ENCODE peak calls at places on chromosomes 6 and 20, in five cellular contexts. C is Panc1; U is naive thymus-derived CD4-positive, alpha-beta T cell; W is CD4-positive, alpha-beta memory T cell; Z is fibroblast of pulmonary artery. N is an unnamed sample.

GRCh38 chr6:168318579-168319278 is 848 bp downstream of the DACT2 start:
- DNase-seq in W (no peak), Z (no peak), U (no peak), C (no peak), N (no peak)

GRCh38 chr6:37889015-37889885 is 69.7 kb downstream of the ZFAND3 start:
- DNase-seq in U (no peak), W (no peak), C (no peak), Z (no peak), N (no peak)

GRCh38 chr6:157510329-157511188 is 129.6 kb downstream of the ZDHHC14 start:
- DNase-seq in U (no peak), C (no peak), Z (no peak), W (no peak), N (peak)

GRCh38 chr20:46316984-46317684 is 8.8 kb upstream of the CDH22 start:
- DNase-seq in U (no peak), W (no peak), Z (no peak), C (no peak), N (no peak)

GRCh38 chr6:87944541-87944954 is 103.1 kb upstream of the SPACA1 start:
- DNase-seq in W (no peak), U (no peak), Z (peak), C (peak), N (no peak)

GRCh38 chr20:58585753-58586540 is 65.1 kb upstream of the STX16 start:
- DNase-seq in W (no peak), U (no peak), C (no peak), Z (no peak), N (no peak)

GRCh38 chr6:85703359-85703758 is 60.7 kb upstream of the SYNCRIP start:
- DNase-seq in W (no peak), C (no peak), U (no peak), Z (no peak), N (no peak)

GRCh38 chr6:115271434-115271833 is 789.3 kb downstream of the FRK start:
- DNase-seq in U (no peak), C (no peak), Z (no peak), W (no peak), N (no peak)

GRCh38 chr20:17809714-17810631 is 110.2 kb downstream of the BANF2 start:
- DNase-seq in Z (peak), U (no peak), W (no peak), C (no peak), N (no peak)

GRCh38 chr6:127938701-127939100 is 37.8 kb upstream of the THEMIS start:
- DNase-seq in C (no peak), U (no peak), Z (peak), W (peak), N (no peak)

GRCh38 chr6:130008236-130008873 is 10.0 kb upstream of the L3MBTL3 start:
- DNase-seq in C (no peak), W (no peak), Z (peak), U (no peak), N (no peak)

GRCh38 chr6:26170181-26170580 is 83.0 kb downstream of the HFE start:
- DNase-seq in Z (no peak), U (no peak), C (no peak), W (no peak), N (no peak)

GRCh38 chr6:14192186-14192788 is 74.7 kb downstream of the CD83 start:
- DNase-seq in Z (no peak), W (no peak), U (no peak), C (no peak), N (no peak)

GRCh38 chr20:64037498-64038213 is 1.7 kb downstream of the C20orf204 start:
- DNase-seq in U (no peak), W (no peak), Z (no peak), C (no peak), N (no peak)

GRCh38 chr6:1781152-1781848 is 171.6 kb downstream of the FOXC1 start:
- DNase-seq in C (no peak), Z (no peak), W (no peak), U (no peak), N (no peak)

GRCh38 chr6:33384581-33385020 is 7.0 kb upstream of the KIFC1 start:
- DNase-seq in U (no peak), W (no peak), C (no peak), Z (peak), N (no peak)

GRCh38 chr20:63473555-63474449 is 1.3 kb upstream of the KCNQ2 start:
- DNase-seq in U (no peak), Z (no peak), C (no peak), W (no peak), N (peak)

GRCh38 chr6:128029841-128030240 is 129.0 kb upstream of the THEMIS start:
- DNase-seq in W (no peak), U (no peak), C (no peak), Z (no peak), N (no peak)

GRCh38 chr20:63706852-63707557 is 771 bp downstream of the ARFRP1 start:
- DNase-seq in U (peak), Z (peak), W (peak), C (no peak), N (peak)

GRCh38 chr20:38208523-38208922 is 43.5 kb upstream of the TGM2 start:
- DNase-seq in U (no peak), C (no peak), W (no peak), Z (no peak), N (no peak)

GRCh38 chr6:144500886-144501285 is 215.8 kb downstream of the UTRN start:
- DNase-seq in C (no peak), W (no peak), Z (peak), U (no peak), N (no peak)

GRCh38 chr6:144402750-144403149 is 117.6 kb downstream of the UTRN start:
- DNase-seq in W (no peak), U (no peak), Z (no peak), C (no peak), N (no peak)

GRCh38 chr20:26208296-26209091 is 511.8 kb upstream of the ZNF337 start:
- DNase-seq in W (peak), U (peak), Z (no peak), C (no peak), N (no peak)

GRCh38 chr6:129583864-129584263 is 126.1 kb downstream of the ARHGAP18 start:
- DNase-seq in C (no peak), W (no peak), U (no peak), Z (no peak), N (no peak)

GRCh38 chr20:53692465-53693067 is 98.9 kb upstream of the ZNF217 start:
- DNase-seq in C (no peak), Z (peak), U (no peak), W (no peak), N (no peak)

GRCh38 chr20:31593221-31594001 is 11.7 kb upstream of the ID1 start:
- DNase-seq in U (no peak), W (no peak), Z (peak), C (peak), N (no peak)

GRCh38 chr20:25364180-25364788 is 26.4 kb downstream of the ABHD12 start:
- DNase-seq in C (no peak), Z (peak), W (no peak), U (no peak), N (no peak)

GRCh38 chr20:37393863-37394542 is 48.1 kb downstream of the SRC start:
- DNase-seq in W (no peak), Z (no peak), U (no peak), C (no peak), N (no peak)

GRCh38 chr20:45355209-45355608 is 7.0 kb upstream of the SDC4 start:
- DNase-seq in W (no peak), Z (peak), U (no peak), C (no peak), N (no peak)

GRCh38 chr20:32980131-32980941 is 23.9 kb downstream of the SUN5 start:
- DNase-seq in Z (no peak), C (no peak), W (no peak), U (no peak), N (no peak)

GRCh38 chr6:27145731-27146455 is 101.6 kb upstream of the PRSS16 start:
- DNase-seq in Z (peak), U (peak), C (peak), W (peak), N (peak)

GRCh38 chr20:19138758-19139157 is 73.7 kb upstream of the SLC24A3 start:
- DNase-seq in W (no peak), Z (no peak), U (no peak), C (no peak), N (no peak)

GRCh38 chr6:168528457-168529095 is 87.6 kb downstream of the SMOC2 start:
- DNase-seq in Z (peak), U (no peak), C (no peak), W (no peak), N (no peak)

GRCh38 chr6:22668307-22668706 is 98.9 kb downstream of the HDGFL1 start:
- DNase-seq in C (no peak), Z (peak), W (no peak), U (no peak), N (no peak)

GRCh38 chr6:131013495-131013894 is 49.5 kb downstream of the EPB41L2 start:
- DNase-seq in C (no peak), Z (peak), W (no peak), U (no peak), N (no peak)

GRCh38 chr6:135102191-135102590 is 47.6 kb upstream of the HBS1L start:
- DNase-seq in C (no peak), U (no peak), W (no peak), Z (no peak), N (no peak)

GRCh38 chr20:55461519-55461918 is 543.8 kb downstream of the CBLN4 start:
- DNase-seq in W (no peak), C (no peak), Z (no peak), U (no peak), N (no peak)

GRCh38 chr6:27865952-27866369 is 46.2 kb downstream of the OR2B2 start:
- DNase-seq in U (peak), W (no peak), C (no peak), Z (no peak), N (no peak)

GRCh38 chr6:107488174-107488874 is 1.6 kb upstream of the SOBP start:
- DNase-seq in Z (no peak), U (no peak), C (no peak), W (no peak), N (no peak)

GRCh38 chr6:15530411-15530810 is 132.4 kb downstream of the DTNBP1 start:
- DNase-seq in Z (no peak), C (no peak), W (no peak), U (no peak), N (no peak)

DNA sequence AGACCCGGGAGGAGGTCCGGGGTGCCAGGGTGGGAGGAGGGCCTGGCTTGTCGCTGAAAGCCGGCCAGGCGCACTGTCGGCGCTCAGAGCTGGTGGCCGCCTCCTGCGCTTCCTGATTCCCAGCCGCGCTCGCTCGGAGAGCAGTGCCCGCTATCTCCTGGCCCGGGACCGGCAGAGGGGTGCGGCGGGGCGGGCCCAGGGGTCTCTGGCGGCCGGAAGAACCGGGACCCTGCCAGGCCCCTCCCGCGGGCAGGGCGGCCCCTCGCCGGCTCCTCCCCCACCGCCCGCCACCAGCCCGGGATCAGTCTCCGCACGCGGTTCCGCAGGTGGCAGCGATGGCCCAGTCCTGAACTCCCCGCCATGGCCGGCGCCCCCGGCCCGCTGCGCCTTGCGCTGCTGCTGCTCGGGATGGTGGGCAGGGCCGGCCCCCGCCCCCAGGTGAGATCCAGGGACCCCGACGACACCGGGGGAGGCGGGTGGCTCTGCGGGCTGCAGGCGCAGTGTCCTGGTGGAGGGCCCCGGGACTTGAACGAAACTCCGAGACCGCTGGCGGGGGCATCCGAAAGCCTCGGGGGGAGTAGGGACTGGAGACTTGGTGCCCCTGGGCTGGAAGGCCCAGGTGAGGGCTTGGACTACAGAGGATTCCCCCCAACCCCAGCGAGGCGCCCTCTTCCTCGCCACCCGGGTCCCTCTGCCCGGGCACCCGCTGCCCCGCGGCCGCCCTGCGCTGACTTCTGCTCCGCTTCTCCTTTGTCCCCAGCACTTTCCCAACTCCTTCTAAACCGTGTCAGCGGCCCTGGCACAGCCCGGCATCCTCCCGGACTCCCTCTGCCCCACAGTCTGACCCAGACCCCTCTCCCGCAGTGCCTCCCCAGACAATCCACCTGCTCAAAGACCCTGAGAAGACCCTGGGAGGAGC is at the start of gene GLP1R:
- DNase-seq in Z (no peak), W (no peak), C (no peak), U (no peak), N (no peak)
- H3K4me3 ChIP-seq in Z (no peak), W (no peak), C (peak), U (no peak), N (no peak)

GRCh38 chr6:34697544-34697836 is 923 bp upstream of the ILRUN start:
- DNase-seq in W (no peak), U (no peak), C (no peak), Z (no peak), N (no peak)
- H3K4me3 ChIP-seq in W (peak), U (peak), C (peak), Z (peak), N (peak)

DNA sequence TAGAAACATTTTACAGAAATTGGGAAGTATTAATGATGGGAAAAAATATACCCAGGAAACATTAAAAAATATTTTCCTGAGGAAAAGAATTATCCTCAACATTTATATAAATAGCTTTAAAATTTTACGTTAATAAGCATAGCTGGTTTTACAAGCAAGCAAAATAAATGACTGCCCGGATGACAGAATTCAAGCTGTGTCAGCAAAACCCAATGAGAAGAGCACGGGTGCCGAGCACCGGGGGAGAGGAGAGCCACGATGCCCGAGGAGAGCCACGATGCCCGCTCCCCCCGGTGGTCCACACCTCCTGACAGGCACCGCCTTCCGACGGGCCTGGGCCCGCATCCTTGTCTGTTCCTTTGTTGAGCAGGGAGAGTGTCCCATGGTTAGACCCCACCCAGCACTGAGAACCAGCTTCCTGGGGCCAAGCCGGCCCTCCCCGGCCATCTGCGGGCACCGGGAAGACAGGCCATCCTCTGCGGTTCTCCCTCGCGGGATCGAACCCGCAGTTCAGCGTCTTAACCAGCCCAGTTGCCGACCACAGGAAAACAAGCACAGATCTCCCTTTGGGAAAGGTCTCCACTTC is 63.3 kb upstream of the PDE10A start:
- DNase-seq in C (no peak), U (no peak), W (no peak), Z (no peak), N (no peak)
- H3K4me3 ChIP-seq in C (no peak), U (no peak), W (no peak), Z (no peak), N (no peak)

GRCh38 chr6:70282906-70283461 is 19.9 kb downstream of the COL9A1 start:
- DNase-seq in U (no peak), C (no peak), W (no peak), Z (no peak), N (no peak)
- H3K4me3 ChIP-seq in U (no peak), C (no peak), W (no peak), Z (no peak), N (no peak)

DNA sequence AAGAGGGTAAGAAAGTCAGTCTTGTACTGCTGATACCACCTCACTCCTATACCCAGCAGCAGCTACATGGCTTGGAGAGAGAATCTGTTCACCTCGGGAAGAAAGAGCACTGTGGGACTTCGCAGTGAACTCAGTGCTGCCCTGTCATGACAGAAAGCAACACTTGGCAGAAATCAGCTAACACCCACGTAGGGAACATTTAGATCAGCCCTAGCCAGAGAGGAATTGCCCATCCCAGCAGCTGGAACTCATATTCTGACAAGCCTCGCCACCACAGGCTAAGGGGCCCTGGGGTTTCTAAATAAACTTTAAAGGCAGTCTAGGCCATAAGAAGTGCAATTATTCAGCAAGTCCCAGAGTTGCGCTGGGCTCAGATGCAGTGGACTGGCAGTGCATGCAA is 1266.8 kb downstream of the GRIK2 start:
- DNase-seq in U (no peak), Z (no peak), C (no peak), W (no peak), N (no peak)
- H3K4me3 ChIP-seq in U (no peak), Z (no peak), C (no peak), W (no peak), N (no peak)

GRCh38 chr6:118890997-118891790 is 2.8 kb upstream of the ASF1A start:
- DNase-seq in C (no peak), Z (no peak), W (peak), U (no peak), N (no peak)
- H3K4me3 ChIP-seq in C (no peak), Z (no peak), W (no peak), U (peak), N (no peak)

N was measured in Jurkat, Clone E6-1.